ENCODE peak calls at places on chromosomes 12 and 14, in six cellular contexts. G is ovary, L is stomach, S is HCT116, C is sigmoid colon, T is right lobe of liver. O is an unnamed sample.

GRCh38 chr12:25829192-25829591 is 129.3 kb upstream of the RASSF8 start:
- DNase-seq in G (no peak), L (no peak), S (no peak), C (peak; percentile 84), T (no peak), O (no peak)

GRCh38 chr12:61993734-61994345 is 266.4 kb upstream of the USP15 start:
- DNase-seq in G (no peak), L (no peak), S (peak; percentile 48), C (no peak), T (no peak), O (no peak)

GRCh38 chr12:25469368-25469767 is 83.7 kb downstream of the LMNTD1 start:
- DNase-seq in G (no peak), L (no peak), S (no peak), C (no peak), T (no peak), O (no peak)

GRCh38 chr14:52355016-52355430 is 40.9 kb downstream of the PTGER2 start:
- DNase-seq in G (no peak), L (no peak), S (no peak), C (no peak), T (no peak), O (no peak)

GRCh38 chr12:572532-572899 is 90.7 kb downstream of the NINJ2 start:
- DNase-seq in G (no peak), L (peak; percentile 23), S (peak; percentile 21), C (no peak), T (no peak), O (no peak)

GRCh38 chr12:53299101-53299453 is 418 bp upstream of the MYG1 start:
- DNase-seq in G (no peak), L (no peak), S (peak; percentile 29), C (no peak), T (no peak), O (no peak)

GRCh38 chr12:89951050-89951693 is 242.5 kb upstream of the ATP2B1 start:
- DNase-seq in G (no peak), L (no peak), S (no peak), C (no peak), T (no peak), O (no peak)

GRCh38 chr14:60590907-60591510 is 58.3 kb downstream of the SIX1 start:
- DNase-seq in G (no peak), L (no peak), S (no peak), C (no peak), T (no peak), O (no peak)

GRCh38 chr14:34997762-34998161 is 15.0 kb downstream of the SRP54 start:
- DNase-seq in G (no peak), L (no peak), S (no peak), C (no peak), T (no peak), O (no peak)

GRCh38 chr14:53630336-53630735 is 326.3 kb downstream of the BMP4 start:
- DNase-seq in G (no peak), L (no peak), S (no peak), C (no peak), T (no peak), O (no peak)

GRCh38 chr14:91884664-91885063 is 17.3 kb upstream of the TC2N start:
- DNase-seq in G (no peak), L (no peak), S (no peak), C (peak; percentile 69), T (no peak), O (no peak)

GRCh38 chr12:124506832-124507153 is 60.6 kb downstream of the NCOR2 start:
- DNase-seq in G (no peak), L (no peak), S (no peak), C (no peak), T (no peak), O (no peak)

GRCh38 chr12:124505001-124505818 is 62.2 kb downstream of the NCOR2 start:
- DNase-seq in G (no peak), L (no peak), S (no peak), C (no peak), T (no peak), O (no peak)

GRCh38 chr12:124507188-124508109 is 60.0 kb downstream of the NCOR2 start:
- DNase-seq in G (no peak), L (no peak), S (no peak), C (no peak), T (no peak), O (no peak)

GRCh38 chr12:124504273-124505000 is 63.0 kb downstream of the NCOR2 start:
- DNase-seq in G (no peak), L (no peak), S (no peak), C (no peak), T (no peak), O (no peak)

GRCh38 chr12:124506145-124506831 is 61.1 kb downstream of the NCOR2 start:
- DNase-seq in G (peak; percentile 90), L (peak; percentile 74), S (no peak), C (peak; percentile 93), T (peak; percentile 70), O (peak; percentile 63)
- TF ChIP-seq POLR2A in G (peak; percentile 19), L (no peak), S (no peak), C (peak; percentile 48), T (peak; percentile 22), O (no peak)

GRCh38 chr14:24262821-24263733 is at the start of gene TGM1:
- DNase-seq in G (no peak), L (no peak), S (no peak), C (no peak), T (no peak), O (no peak)
- H3K4me3 ChIP-seq in G (no peak within 1 kb of the TSS), L (no peak within 1 kb of the TSS), S (no peak within 1 kb of the TSS), C (no peak within 1 kb of the TSS), T (no peak within 1 kb of the TSS), O (no peak within 1 kb of the TSS)

DNA sequence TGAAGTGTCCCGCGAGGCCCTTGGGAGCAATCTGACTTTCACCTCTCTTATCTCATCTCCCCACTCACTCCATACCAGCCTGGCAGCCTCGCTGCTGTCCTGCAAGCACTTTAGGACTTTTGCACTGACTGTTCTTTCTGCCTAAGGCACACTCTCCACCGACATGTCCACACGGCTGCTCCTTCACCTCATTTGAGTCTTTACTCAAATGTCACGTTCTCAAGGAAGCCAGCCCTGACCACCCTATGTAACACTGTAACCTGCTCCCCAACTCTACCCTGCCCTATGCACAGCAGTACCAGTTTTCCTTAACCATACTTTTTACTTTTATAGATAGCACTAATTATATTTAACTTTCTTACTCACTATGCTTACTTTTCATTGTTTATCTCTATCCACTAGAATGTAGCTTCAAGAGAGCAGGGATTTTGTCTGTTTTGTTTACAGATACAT is 32.0 kb downstream of the PRKD1 start:
- DNase-seq in G (no peak), L (peak; percentile 37), S (no peak), C (no peak), T (no peak), O (no peak)
- H3K27ac ChIP-seq in G (no peak overlapping the region), L (no peak overlapping the region), S (no peak overlapping the region), C (no peak overlapping the region), T (no peak overlapping the region), O (no peak overlapping the region)

GRCh38 chr12:118102609-118103008 is 1.2 kb downstream of the VSIG10 start:
- DNase-seq in G (no peak), L (no peak), S (no peak), C (no peak), T (no peak), O (no peak)

GRCh38 chr12:118102070-118102469 is 1.7 kb downstream of the VSIG10 start:
- DNase-seq in G (no peak), L (no peak), S (peak; percentile 46), C (no peak), T (no peak), O (peak; percentile 33)

GRCh38 chr12:118103231-118103600 is 595 bp downstream of the VSIG10 start:
- DNase-seq in G (peak; percentile 53), L (no peak), S (no peak), C (peak; percentile 66), T (no peak), O (no peak)

GRCh38 chr12:118098911-118099671 is 4.7 kb downstream of the VSIG10 start:
- DNase-seq in G (no peak), L (no peak), S (no peak), C (no peak), T (no peak), O (no peak)

GRCh38 chr12:118101051-118101450 is 2.8 kb downstream of the VSIG10 start:
- DNase-seq in G (no peak), L (no peak), S (no peak), C (no peak), T (no peak), O (no peak)
- TF ChIP-seq POLR2A in G (no peak), L (no peak), S (no peak), C (no peak), T (no peak), O (no peak)

GRCh38 chr12:91577586-91578539 is 395.2 kb upstream of the DCN start:
- DNase-seq in G (no peak), L (no peak), S (peak; percentile 15), C (no peak), T (no peak), O (no peak)
- H3K4me3 ChIP-seq in G (no peak overlapping the region), L (peak overlapping the region; percentile 10), S (peak overlapping the region; percentile 41), C (no peak overlapping the region), T (no peak overlapping the region), O (peak overlapping the region; percentile 30)

GRCh38 chr12:65305346-65305950 is 27.0 kb downstream of the MSRB3 start:
- DNase-seq in G (no peak), L (no peak), S (no peak), C (no peak), T (no peak), O (no peak)

GRCh38 chr12:65306229-65306602 is 27.7 kb downstream of the MSRB3 start:
- DNase-seq in G (no peak), L (no peak), S (no peak), C (no peak), T (no peak), O (no peak)

GRCh38 chr12:65308601-65309071 is 30.2 kb downstream of the MSRB3 start:
- DNase-seq in G (no peak), L (no peak), S (no peak), C (no peak), T (no peak), O (no peak)

GRCh38 chr12:65308001-65308400 is 29.5 kb downstream of the MSRB3 start:
- DNase-seq in G (no peak), L (no peak), S (no peak), C (no peak), T (no peak), O (no peak)

GRCh38 chr12:65306603-65307501 is 28.4 kb downstream of the MSRB3 start:
- DNase-seq in G (no peak), L (no peak), S (peak; percentile 91), C (peak; percentile 93), T (no peak), O (no peak)
- H3K27ac ChIP-seq in G (no peak overlapping the region), L (peak overlapping the region; percentile 34), S (peak overlapping the region; percentile 95), C (peak overlapping the region; percentile 77), T (no peak overlapping the region), O (no peak overlapping the region)

DNA sequence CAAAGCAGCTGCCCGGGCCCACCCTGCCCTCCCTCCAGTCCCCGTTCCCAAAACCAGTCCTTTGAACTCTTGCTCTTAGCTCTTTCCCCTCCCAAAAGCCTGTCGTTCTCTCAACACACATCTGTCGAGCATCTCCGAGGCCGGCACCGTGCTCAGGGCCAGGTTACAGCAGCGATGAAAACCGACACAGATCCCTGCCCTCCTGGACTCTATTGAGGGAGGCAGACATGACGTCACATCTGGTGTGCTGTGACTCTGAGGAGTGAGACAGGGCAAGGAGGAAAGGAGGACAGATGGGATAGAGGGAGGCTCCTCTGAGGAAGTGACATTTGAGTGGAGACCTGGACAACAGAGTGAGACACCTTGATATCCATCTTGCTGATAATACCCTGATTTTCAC is 34.6 kb upstream of the PWP1 start:
- DNase-seq in G (no peak), L (no peak), S (no peak), C (no peak), T (no peak), O (no peak)
- TF ChIP-seq POLR2A in G (no peak), L (no peak), S (no peak), C (no peak), T (no peak), O (no peak)

O was measured in gastrocnemius medialis.